ENCODE peak calls at places on chromosomes 16 and 17, in seven cellular contexts. T is upper lobe of left lung, Y is stomach, D is SK-N-SH, R is transverse colon, N is H1, J is HepG2. V is an unnamed sample.

GRCh38 chr17:28347261-28347891 is 10.0 kb downstream of the POLDIP2 start:
- DNase-seq in T (no peak), D (no peak), Y (peak), N (no peak), J (no peak), R (no peak), V (no peak)

GRCh38 chr17:36136439-36136838 is 32.8 kb downstream of the CCL4 start:
- DNase-seq in Y (no peak), J (no peak), N (no peak), T (no peak), D (no peak), R (no peak), V (no peak)

GRCh38 chr16:70685061-70685937 is 554 bp downstream of the MTSS2 start:
- DNase-seq in R (no peak), N (no peak), D (peak), T (no peak), J (no peak), Y (no peak), V (no peak)

GRCh38 chr16:20899503-20900298 is 457 bp downstream of the DCUN1D3 start:
- DNase-seq in T (no peak), R (no peak), D (peak), N (no peak), J (peak), Y (no peak), V (peak)

GRCh38 chr16:66521951-66522771 is 27.8 kb downstream of the TK2 start:
- DNase-seq in R (peak), J (no peak), N (no peak), D (no peak), Y (peak), T (peak), V (no peak)

GRCh38 chr17:73476890-73477350 is 165.1 kb upstream of the CDC42EP4 start:
- DNase-seq in R (no peak), T (no peak), J (no peak), D (no peak), Y (no peak), N (no peak), V (no peak)

GRCh38 chr17:81427446-81428120 is 32.3 kb downstream of the BAHCC1 start:
- DNase-seq in J (no peak), T (peak), N (no peak), D (peak), R (peak), Y (peak), V (no peak)

GRCh38 chr17:72529386-72529785 is 408.6 kb downstream of the SOX9 start:
- DNase-seq in R (no peak), Y (no peak), J (no peak), T (no peak), D (no peak), N (no peak), V (no peak)

GRCh38 chr16:55502801-55503366 is 6.0 kb upstream of the LPCAT2 start:
- DNase-seq in Y (peak), N (no peak), R (peak), J (peak), T (peak), D (peak), V (no peak)

GRCh38 chr17:65678534-65678933 is 117.1 kb upstream of the AXIN2 start:
- DNase-seq in J (no peak), T (no peak), Y (no peak), N (no peak), R (no peak), D (no peak), V (no peak)

GRCh38 chr17:50598487-50598886 is 36.2 kb upstream of the ABCC3 start:
- DNase-seq in D (no peak), Y (no peak), R (no peak), J (no peak), T (no peak), N (no peak), V (no peak)

GRCh38 chr16:56420613-56421012 is 4.7 kb downstream of the AMFR start:
- DNase-seq in R (no peak), J (no peak), N (no peak), D (no peak), Y (no peak), T (no peak), V (no peak)

GRCh38 chr16:58022601-58023371 is 2.8 kb upstream of the MMP15 start:
- DNase-seq in T (peak), Y (peak), N (no peak), D (peak), J (no peak), R (peak), V (no peak)

GRCh38 chr16:7334801-7335560 is 2.3 kb downstream of the RBFOX1 start:
- DNase-seq in J (no peak), N (no peak), D (no peak), T (no peak), Y (no peak), R (no peak), V (no peak)

GRCh38 chr16:83727018-83727417 is 80.8 kb upstream of the HSBP1 start:
- DNase-seq in N (no peak), T (no peak), D (no peak), R (no peak), J (no peak), Y (no peak), V (no peak)

GRCh38 chr17:13931111-13931526 is 138.2 kb upstream of the COX10 start:
- DNase-seq in T (peak), N (no peak), D (no peak), R (peak), J (no peak), Y (no peak), V (no peak)

GRCh38 chr17:50213026-50214015 is 11.9 kb upstream of the COL1A1 start:
- DNase-seq in D (peak), Y (peak), J (peak), N (no peak), T (no peak), R (no peak), V (no peak)

GRCh38 chr16:31501226-31501965 is 6.8 kb downstream of the RUSF1 start:
- DNase-seq in R (no peak), T (no peak), J (peak), N (no peak), Y (no peak), D (no peak), V (no peak)

GRCh38 chr16:3642397-3643094 is 11.9 kb upstream of the DNASE1 start:
- DNase-seq in N (no peak), D (peak), Y (peak), J (no peak), T (peak), R (peak), V (peak)

GRCh38 chr16:84368327-84368996 is at the start of gene ATP2C2:
- DNase-seq in J (no peak), Y (peak), R (peak), T (peak), D (peak), N (peak), V (no peak)

GRCh38 chr16:22623351-22623781 is 112.7 kb downstream of the NPIPB5 start:
- DNase-seq in J (no peak), D (no peak), T (no peak), R (no peak), Y (no peak), N (no peak), V (no peak)

GRCh38 chr16:84922351-84923135 is 88.8 kb downstream of the ZDHHC7 start:
- DNase-seq in Y (peak), N (no peak), R (peak), D (peak), J (peak), T (peak), V (no peak)

GRCh38 chr16:57994778-57995177 is 5.7 kb downstream of the ZNF319 start:
- DNase-seq in Y (peak), R (peak), D (peak), N (no peak), J (peak), T (peak), V (no peak)

GRCh38 chr16:88662222-88662842 is 559 bp downstream of the MVD start:
- DNase-seq in N (no peak), T (no peak), J (no peak), D (no peak), R (peak), Y (no peak), V (no peak)

GRCh38 chr16:24700549-24701392 is 28.7 kb upstream of the TNRC6A start:
- DNase-seq in T (peak), Y (peak), N (peak), R (peak), J (peak), D (peak), V (peak)

GRCh38 chr17:76273923-76274558 is 8.9 kb downstream of the UBALD2 start:
- DNase-seq in T (no peak), D (peak), N (no peak), Y (no peak), J (no peak), R (no peak), V (no peak)

GRCh38 chr17:39270923-39271322 is 45.2 kb upstream of the STAC2 start:
- DNase-seq in T (no peak), R (no peak), Y (no peak), J (no peak), N (no peak), D (no peak), V (no peak)

GRCh38 chr17:78674595-78675315 is 97.6 kb upstream of the DNAH17 start:
- DNase-seq in Y (no peak), D (peak), N (no peak), R (no peak), T (no peak), J (no peak), V (no peak)

GRCh38 chr16:69107311-69107962 is 2.0 kb downstream of the HAS3 start:
- DNase-seq in D (peak), T (peak), N (no peak), Y (peak), J (no peak), R (peak), V (no peak)

GRCh38 chr17:47978324-47978723 is 7.4 kb downstream of the CDK5RAP3 start:
- DNase-seq in D (peak), J (peak), T (peak), N (no peak), Y (peak), R (peak), V (no peak)

GRCh38 chr17:72682597-72682996 is 409.9 kb downstream of the SLC39A11 start:
- DNase-seq in Y (no peak), R (no peak), N (no peak), T (no peak), J (peak), D (no peak), V (no peak)

GRCh38 chr17:76700627-76701470 is 9.9 kb downstream of the MXRA7 start:
- DNase-seq in R (peak), D (peak), N (no peak), Y (no peak), T (no peak), J (peak), V (peak)

GRCh38 chr17:63015824-63016223 is 49.8 kb downstream of the TANC2 start:
- DNase-seq in Y (no peak), D (no peak), T (no peak), N (no peak), R (no peak), J (no peak), V (no peak)

GRCh38 chr16:671353-672131 is 3.6 kb downstream of the RHOT2 start:
- DNase-seq in D (no peak), J (no peak), T (no peak), R (no peak), Y (no peak), N (no peak), V (no peak)

GRCh38 chr17:75191584-75191983 is 8.8 kb upstream of the SUMO2 start:
- DNase-seq in R (no peak), N (no peak), J (no peak), D (no peak), Y (no peak), T (peak), V (no peak)

GRCh38 chr16:85068746-85069145 is 41.2 kb downstream of the KIAA0513 start:
- DNase-seq in D (no peak), R (no peak), T (no peak), N (no peak), J (no peak), Y (no peak), V (no peak)

GRCh38 chr17:11880714-11881113 is 116.6 kb downstream of the ZNF18 start:
- DNase-seq in T (no peak), D (peak), R (peak), N (no peak), J (peak), Y (no peak), V (no peak)

GRCh38 chr17:67511012-67511411 is 133.9 kb downstream of the PITPNC1 start:
- DNase-seq in R (no peak), D (no peak), T (no peak), Y (no peak), J (no peak), N (no peak), V (no peak)

GRCh38 chr17:50892101-50892776 is 26.1 kb upstream of the TOB1 start:
- DNase-seq in J (peak), D (no peak), R (no peak), T (no peak), Y (peak), N (no peak), V (peak)

GRCh38 chr17:8162997-8163977 is 539 bp upstream of the VAMP2 start:
- DNase-seq in R (peak), T (no peak), J (no peak), Y (no peak), N (peak), D (peak), V (no peak)

GRCh38 chr17:8166731-8167130 is 4.0 kb upstream of the VAMP2 start:
- DNase-seq in Y (no peak), T (no peak), J (no peak), D (no peak), R (no peak), N (no peak), V (no peak)

GRCh38 chr17:8162232-8162996 is at the start of gene VAMP2:
- DNase-seq in Y (peak), D (peak), J (no peak), N (no peak), T (peak), R (peak), V (peak)

GRCh38 chr17:8164815-8165131 is 2.0 kb upstream of the VAMP2 start:
- DNase-seq in N (no peak), D (no peak), J (no peak), Y (no peak), T (no peak), R (no peak), V (no peak)

GRCh38 chr17:8163978-8164814 is 1.4 kb upstream of the VAMP2 start:
- DNase-seq in D (no peak), T (peak), Y (peak), R (peak), N (no peak), J (no peak), V (no peak)
- TF ChIP-seq EP300 in D (no peak), T (peak), Y (no peak), R (peak), N (no peak), J (no peak), V (no peak)

GRCh38 chr17:16298140-16298662 is 55.1 kb downstream of the CENPV start:
- DNase-seq in T (no peak), R (no peak), J (peak), D (no peak), Y (no peak), N (no peak), V (no peak)
- TF ChIP-seq POLR2AphosphoS5 in T (no peak), R (no peak), J (no peak), D (no peak), Y (no peak), N (no peak), V (no peak)

GRCh38 chr16:10485698-10486382 is 94.6 kb downstream of the EMP2 start:
- DNase-seq in T (no peak), N (no peak), Y (no peak), D (no peak), R (no peak), J (no peak), V (no peak)
- TF ChIP-seq EP300 in T (no peak), N (no peak), Y (no peak), D (no peak), R (no peak), J (no peak), V (no peak)

DNA sequence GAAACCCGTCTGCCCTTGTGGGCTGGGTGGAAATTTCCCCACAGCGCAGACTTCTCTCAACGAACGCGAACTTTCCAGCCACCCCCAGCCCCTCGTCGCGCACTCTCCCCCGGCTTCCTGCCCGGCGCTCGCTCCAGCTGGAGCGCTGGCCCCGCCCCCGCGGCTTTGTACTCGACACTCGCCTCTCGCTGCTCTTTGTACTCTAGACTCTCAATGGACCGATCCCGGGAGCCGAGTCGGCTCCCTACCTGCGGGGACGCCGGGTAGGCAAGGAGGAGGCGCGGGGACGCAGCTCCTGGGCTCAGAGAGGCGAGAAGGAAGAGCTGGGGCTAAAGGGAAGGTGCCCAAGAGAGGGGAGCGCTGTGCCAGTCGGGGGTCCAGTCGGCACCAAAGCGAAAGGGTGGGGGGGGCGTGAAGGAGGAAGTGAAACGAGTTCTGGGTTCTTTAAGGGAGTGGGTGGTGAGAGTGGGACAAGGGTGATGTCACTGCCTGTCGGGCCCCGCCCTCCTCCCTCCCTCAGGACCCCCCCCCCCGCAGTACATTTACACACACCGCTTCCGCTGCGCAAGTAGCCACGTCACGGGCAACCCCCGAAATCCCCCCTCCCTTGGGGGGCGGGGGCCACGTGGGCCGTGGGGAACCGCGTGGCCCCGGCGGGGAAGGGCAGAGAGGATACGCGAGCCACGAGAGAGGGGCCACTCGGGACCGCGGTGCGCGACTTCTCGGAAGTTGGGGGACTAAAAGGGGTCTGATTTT is 9.7 kb downstream of the KDM6B start:
- DNase-seq in Y (peak), T (peak), R (peak), J (peak), N (no peak), D (peak), V (peak)
- TF ChIP-seq POLR2AphosphoS5 in Y (no peak), T (peak), R (peak), J (peak), N (no peak), D (no peak), V (no peak)

DNA sequence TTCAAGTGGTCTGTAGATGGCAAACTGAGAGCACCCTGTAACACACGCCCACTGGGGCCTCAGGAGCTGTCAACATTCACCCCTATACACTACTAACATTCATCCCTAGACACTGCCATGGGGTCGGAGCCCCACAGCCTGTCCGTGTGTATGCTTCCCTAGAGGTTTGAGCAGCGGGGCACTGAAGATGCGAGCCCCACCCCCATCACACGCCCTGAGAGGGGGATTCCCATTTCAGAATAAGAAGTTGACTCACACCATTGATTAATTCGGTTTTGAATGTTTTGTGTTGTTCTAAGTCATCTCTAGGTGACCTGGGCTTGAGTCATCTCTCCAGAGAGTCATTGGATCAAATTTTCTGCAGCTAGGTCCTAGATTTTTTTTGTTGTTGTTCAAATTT is 37.3 kb upstream of the MMD start:
- DNase-seq in T (no peak), Y (no peak), R (no peak), D (no peak), N (no peak), J (no peak), V (no peak)
- TF ChIP-seq EP300 in T (no peak), Y (no peak), R (no peak), D (peak), N (no peak), J (no peak), V (no peak)